ENCODE peak calls at places on chromosomes 7 and 10, in six cellular contexts. D is heart right ventricle, P is IMR-90, J is fibroblast of mammary gland, Y is SK-N-SH, T is transverse colon. X is an unnamed sample.

GRCh38 chr7:94250984-94251383 is 143.7 kb upstream of the COL1A2 start:
- DNase-seq in T (no peak), Y (no peak), P (no peak), D (no peak), J (no peak), X (peak; percentile 7)

GRCh38 chr10:37495415-37495814 is 362.0 kb downstream of the ZNF248 start:
- DNase-seq in J (peak; percentile 2), P (no peak), Y (no peak), D (no peak), T (no peak), X (peak; percentile 40)

GRCh38 chr10:46223064-46223480 is 63.7 kb upstream of the ANTXRL start:
- DNase-seq in J (no peak), P (no peak), Y (no peak), D (no peak), T (no peak), X (no peak)

GRCh38 chr10:55400075-55400474 is 599.0 kb upstream of the PCDH15 start:
- DNase-seq in T (no peak), P (no peak), D (no peak), J (no peak), Y (no peak), X (no peak)

GRCh38 chr10:15370741-15371701 is at the start of gene FAM171A1:
- DNase-seq in D (peak; percentile 42), J (peak; percentile 18), Y (peak; percentile 93), T (peak; percentile 68), P (peak; percentile 29), X (no peak)

GRCh38 chr10:5606864-5607263 is 59.5 kb downstream of the ASB13 start:
- DNase-seq in P (no peak), T (no peak), Y (no peak), D (no peak), J (no peak), X (no peak)

GRCh38 chr10:103548581-103549348 is 55.3 kb downstream of the NEURL1 start:
- DNase-seq in J (no peak), Y (peak; percentile 5), P (no peak), D (no peak), T (peak; percentile 56), X (no peak)

GRCh38 chr10:126201603-126202002 is 186.7 kb downstream of the ADAM12 start:
- DNase-seq in Y (no peak), P (no peak), D (no peak), J (no peak), T (no peak), X (no peak)

GRCh38 chr7:55181774-55182173 is 163.0 kb downstream of the EGFR start:
- DNase-seq in Y (no peak), T (no peak), J (no peak), P (no peak), D (no peak), X (no peak)

GRCh38 chr10:72133517-72133916 is 45.2 kb upstream of the SPOCK2 start:
- DNase-seq in T (no peak), Y (no peak), P (peak; percentile 83), D (no peak), J (peak; percentile 81), X (no peak)

GRCh38 chr10:13991353-13991752 is 339.4 kb downstream of the FRMD4A start:
- DNase-seq in Y (no peak), D (no peak), P (no peak), T (no peak), J (no peak), X (no peak)

GRCh38 chr10:96450514-96451207 is 63.1 kb downstream of the TLL2 start:
- DNase-seq in P (no peak), Y (no peak), J (no peak), T (no peak), D (no peak), X (no peak)

GRCh38 chr7:134515569-134516468 is 11.5 kb upstream of the AKR1B10 start:
- DNase-seq in D (no peak), J (peak; percentile 98), P (peak; percentile 93), Y (no peak), T (no peak), X (peak; percentile 96)

GRCh38 chr7:75596727-75597614 is 104.9 kb downstream of the SPDYE5 start:
- DNase-seq in J (peak; percentile 15), D (no peak), Y (no peak), P (peak; percentile 53), T (no peak), X (peak; percentile 37)

GRCh38 chr7:38728145-38728544 is 97.0 kb upstream of the AMPH start:
- DNase-seq in P (peak; percentile 45), D (no peak), T (no peak), J (peak; percentile 26), Y (no peak), X (no peak)

GRCh38 chr10:131427253-131427652 is 115.7 kb upstream of the TCERG1L start:
- DNase-seq in J (no peak), P (no peak), Y (no peak), T (no peak), D (no peak), X (no peak)

GRCh38 chr7:152136623-152137022 is 111.1 kb downstream of the GALNT11 start:
- DNase-seq in J (peak; percentile 50), D (no peak), T (no peak), P (peak; percentile 31), Y (no peak), X (no peak)

GRCh38 chr7:16889851-16890443 is 8.2 kb upstream of the AGR3 start:
- DNase-seq in Y (no peak), T (no peak), D (no peak), J (no peak), P (no peak), X (peak; percentile 57)

GRCh38 chr7:43302211-43302711 is 189.8 kb downstream of the HECW1 start:
- DNase-seq in D (no peak), P (peak; percentile 49), J (peak; percentile 60), Y (no peak), T (no peak), X (peak; percentile 81)

GRCh38 chr7:141999219-141999618 is 3.5 kb downstream of the MGAM start:
- DNase-seq in Y (no peak), T (no peak), P (no peak), D (no peak), J (no peak), X (no peak)

GRCh38 chr10:8663131-8663530 is 608.6 kb downstream of the GATA3 start:
- DNase-seq in J (no peak), T (no peak), D (no peak), P (no peak), Y (no peak), X (peak; percentile 62)

GRCh38 chr10:95295031-95295755 is 4.4 kb upstream of the PDLIM1 start:
- DNase-seq in D (no peak), Y (no peak), P (peak; percentile 60), T (peak; percentile 79), J (peak; percentile 38), X (peak; percentile 96)

GRCh38 chr7:17968791-17969715 is 28.8 kb upstream of the SNX13 start:
- DNase-seq in D (no peak), P (no peak), T (no peak), J (no peak), Y (no peak), X (no peak)

GRCh38 chr10:62234284-62234605 is 34.4 kb downstream of the RTKN2 start:
- DNase-seq in T (no peak), P (no peak), J (no peak), Y (no peak), D (no peak), X (peak; percentile 29)

GRCh38 chr10:101545898-101546297 is 42.2 kb downstream of the POLL start:
- DNase-seq in T (no peak), P (no peak), J (no peak), Y (peak; percentile 32), D (no peak), X (no peak)

GRCh38 chr7:155252388-155252957 is 45.2 kb upstream of the INSIG1 start:
- DNase-seq in T (no peak), J (peak; percentile 56), D (no peak), P (peak; percentile 13), Y (no peak), X (no peak)

GRCh38 chr10:123009105-123009805 is 449 bp downstream of the ACADSB start:
- DNase-seq in J (peak; percentile 4), D (peak; percentile 17), Y (peak; percentile 66), P (no peak), T (peak; percentile 30), X (no peak)

GRCh38 chr7:2805213-2806003 is 38.7 kb downstream of the GNA12 start:
- DNase-seq in T (no peak), J (no peak), Y (no peak), P (no peak), D (no peak), X (no peak)

GRCh38 chr7:138784692-138785091 is 13.1 kb upstream of the TMEM213 start:
- DNase-seq in Y (no peak), P (no peak), D (no peak), T (no peak), J (no peak), X (peak; percentile 12)

DNA sequence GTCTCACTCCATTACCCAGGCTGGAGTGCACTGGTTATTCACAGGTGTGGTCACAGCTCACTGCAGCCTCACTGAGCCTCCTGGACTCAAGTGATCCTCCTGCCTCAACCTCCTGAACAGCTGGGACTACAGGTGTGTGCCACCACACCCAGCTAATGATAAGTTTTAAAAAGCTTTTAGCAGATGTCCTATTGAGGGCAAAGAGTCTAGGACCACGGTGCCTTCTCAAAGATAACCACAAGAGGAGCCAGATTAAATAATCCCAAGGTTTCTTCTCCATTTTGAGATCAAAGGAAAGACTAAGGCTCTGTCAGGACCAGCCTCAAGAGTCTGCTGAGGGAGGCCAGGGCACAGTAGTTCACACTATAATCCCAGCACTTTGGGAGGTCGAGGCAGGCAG is 4.7 kb downstream of the ATP5MF start:
- DNase-seq in Y (no peak), J (no peak), P (no peak), D (no peak), T (no peak), X (no peak)
- TF ChIP-seq CTCF in Y (no peak), J (peak; percentile 9), P (no peak), D (no peak), T (no peak), X (peak; percentile 2)

GRCh38 chr10:3778708-3779108 is 6.3 kb downstream of the KLF6 start:
- DNase-seq in J (peak; percentile 36), P (peak; percentile 12), T (no peak), D (no peak), Y (no peak), X (peak; percentile 33)
- H3K4me3 ChIP-seq in J (peak overlapping the region; percentile 89), P (no peak overlapping the region), T (peak overlapping the region; percentile 77), D (no peak overlapping the region), Y (peak overlapping the region; percentile 95), X (no peak overlapping the region)

DNA sequence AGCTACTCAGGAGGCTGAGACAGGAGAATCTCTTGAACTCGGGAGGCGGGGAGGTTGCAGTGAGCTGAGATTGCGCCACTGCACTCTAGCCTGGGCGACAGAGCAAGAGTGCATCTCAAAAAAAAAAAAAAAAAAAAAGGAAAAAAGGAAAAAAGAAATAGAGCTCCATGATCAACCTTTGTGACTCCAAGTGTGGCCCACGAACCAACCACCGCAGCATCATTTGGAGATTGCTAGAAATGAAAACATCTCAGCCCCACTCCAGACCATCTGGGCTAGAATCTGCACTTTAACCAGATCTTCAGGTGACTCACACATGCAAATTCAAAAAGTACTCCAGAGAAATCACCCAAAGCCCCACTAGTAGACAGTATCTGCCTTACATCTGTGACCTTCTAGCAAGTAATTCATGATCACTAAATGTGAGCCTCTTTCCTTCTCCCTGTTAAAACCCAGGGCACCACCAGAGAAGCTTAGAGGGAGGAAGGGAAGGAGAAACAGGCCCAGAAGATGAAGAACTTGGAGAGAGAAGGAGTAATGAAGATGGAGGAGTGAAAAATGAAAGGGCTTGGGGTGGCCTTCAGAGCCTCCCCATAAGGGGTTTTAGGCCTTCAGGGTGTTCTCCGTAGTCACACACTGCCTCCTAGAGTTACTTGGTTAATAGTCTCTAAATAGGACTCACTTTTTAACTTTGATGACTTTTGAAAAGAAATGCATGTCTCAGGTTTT is 94.1 kb downstream of the SLC37A3 start:
- DNase-seq in J (peak; percentile 47), D (no peak), T (no peak), Y (peak; percentile 46), P (peak; percentile 16), X (peak; percentile 26)
- TF ChIP-seq CTCF in J (peak; percentile 41), D (peak; percentile 58), T (peak; percentile 29), Y (peak; percentile 22), P (peak; percentile 36), X (peak; percentile 24)

GRCh38 chr7:108094933-108095710 is 35.0 kb downstream of the LAMB4 start:
- DNase-seq in T (peak; percentile 65), P (peak; percentile 91), D (peak; percentile 20), J (peak; percentile 98), Y (peak; percentile 31), X (peak; percentile 94)
- H3K4me3 ChIP-seq in T (no peak overlapping the region), P (no peak overlapping the region), D (no peak overlapping the region), J (peak overlapping the region; percentile 31), Y (no peak overlapping the region), X (no peak overlapping the region)